ENCODE peak calls at places on chromosomes 7 and 10, in ten cellular contexts. A, J, T, Q, C, X, Z, O, H and R are unnamed samples.

GRCh38 chr7:137081276-137081675 is 212.8 kb downstream of the CHRM2 start:
- DNase-seq in A (no peak), J (no peak), T (no peak), Q (no peak), C (no peak), X (no peak), Z (no peak), O (no peak), H (no peak), R (no peak)

GRCh38 chr10:11286261-11286989 is 268.8 kb downstream of the CELF2 start:
- DNase-seq in A (no peak), J (no peak), T (no peak), Q (no peak), C (no peak), X (no peak), Z (no peak), O (no peak), H (no peak), R (no peak)

GRCh38 chr10:7471720-7472367 is 61.0 kb upstream of the SFMBT2 start:
- DNase-seq in A (no peak), J (peak), T (no peak), Q (no peak), C (no peak), X (no peak), Z (no peak), O (peak), H (no peak), R (no peak)

GRCh38 chr7:74269757-74270277 is 15.6 kb upstream of the RFC2 start:
- DNase-seq in A (peak), J (peak), T (peak), Q (no peak), C (peak), X (peak), Z (peak), O (peak), H (peak), R (peak)

GRCh38 chr7:42105541-42106349 is 131.3 kb downstream of the GLI3 start:
- DNase-seq in A (no peak), J (no peak), T (no peak), Q (no peak), C (no peak), X (no peak), Z (no peak), O (no peak), H (peak), R (peak)

GRCh38 chr10:53223846-53224245 is 451.3 kb upstream of the MBL2 start:
- DNase-seq in A (peak), J (no peak), T (no peak), Q (no peak), C (no peak), X (no peak), Z (no peak), O (peak), H (no peak), R (no peak)

GRCh38 chr10:20085115-20085514 is 268.9 kb downstream of the PLXDC2 start:
- DNase-seq in A (no peak), J (no peak), T (no peak), Q (no peak), C (no peak), X (no peak), Z (no peak), O (no peak), H (no peak), R (no peak)

GRCh38 chr10:114110174-114110972 is 63.6 kb downstream of the CCDC186 start:
- DNase-seq in A (peak), J (no peak), T (no peak), Q (no peak), C (peak), X (no peak), Z (no peak), O (no peak), H (no peak), R (peak)

GRCh38 chr7:128427289-128427891 is 17.6 kb upstream of the IMPDH1 start:
- DNase-seq in A (peak), J (no peak), T (peak), Q (no peak), C (peak), X (no peak), Z (peak), O (peak), H (peak), R (peak)